ENCODE peak calls at places on chromosome 10, in six cellular contexts. J is NCI-H1105 treated with DMSO at 0.1 percent for 48 hours; M is stimulated activated CD4-positive, alpha-beta T cell treated with anti-CD3 and anti-CD28 coated beads, Interleukin-1b, Interleukin-23, amount 100 ng/mL, for 4 hours; P is testis; C is stimulated activated CD8-positive, alpha-beta memory T cell treated with anti-CD3 and anti-CD28 coated beads, Interleukin-15, amount 100 ng/mL, for 24 hours; S is activated CD4-positive, alpha-beta T cell treated with anti-CD3 and anti-CD28 coated beads, Interleukin-2, amount 10 ng/mL, durations not matched to agents 7 days and 5 days. R is an unnamed sample.

GRCh38 chr10:60314306-60314940 is 75.3 kb downstream of the ANK3 start:
- DNase-seq in C (no peak), M (no peak), P (no peak), J (no peak), S (no peak), R (peak; percentile 28)

GRCh38 chr10:100008142-100008522 is 1.6 kb downstream of the DNMBP start:
- DNase-seq in M (no peak), C (no peak), P (peak; percentile 42), J (no peak), S (no peak), R (peak; percentile 66)

GRCh38 chr10:128851726-128852125 is 615.3 kb upstream of the MGMT start:
- DNase-seq in J (no peak), C (no peak), S (no peak), M (no peak), P (no peak), R (no peak)

GRCh38 chr10:127813290-127813689 is 76.3 kb downstream of the FOXI2 start:
- DNase-seq in P (no peak), C (no peak), J (peak; percentile 1), S (no peak), M (no peak), R (no peak)

GRCh38 chr10:101611096-101611495 is 23.0 kb downstream of the DPCD start:
- DNase-seq in P (no peak), C (no peak), M (no peak), J (no peak), S (no peak), R (no peak)

GRCh38 chr10:103476046-103476768 is 2.8 kb downstream of the CALHM3 start:
- DNase-seq in C (no peak), M (no peak), P (peak; percentile 30), S (no peak), J (no peak), R (no peak)

GRCh38 chr10:91901784-91902677 is 7.3 kb downstream of the FGFBP3 start:
- DNase-seq in P (no peak), C (no peak), J (no peak), M (peak; percentile 53), S (peak; percentile 47), R (peak; percentile 79)

GRCh38 chr10:49359349-49360231 is 36.3 kb downstream of the DRGX start:
- DNase-seq in M (no peak), J (no peak), P (peak; percentile 43), S (no peak), C (no peak), R (peak; percentile 78)

GRCh38 chr10:95445837-95446347 is 115.3 kb downstream of the SORBS1 start:
- DNase-seq in J (peak; percentile 43), S (peak; percentile 54), M (peak; percentile 5), C (no peak), P (peak; percentile 44), R (peak; percentile 64)

GRCh38 chr10:13392701-13393100 is 44.6 kb upstream of the SEPHS1 start:
- DNase-seq in J (no peak), M (no peak), S (no peak), C (no peak), P (no peak), R (no peak)

GRCh38 chr10:22682237-22683192 is 31.9 kb downstream of the PIP4K2A start:
- DNase-seq in P (no peak), S (peak; percentile 80), M (peak; percentile 23), J (no peak), C (no peak), R (peak; percentile 7)

GRCh38 chr10:124174673-124175645 is 81.6 kb upstream of the CHST15 start:
- DNase-seq in S (no peak), J (no peak), M (no peak), C (no peak), P (no peak), R (peak; percentile 31)

GRCh38 chr10:132033632-132034031 is 32.1 kb upstream of the JAKMIP3 start:
- DNase-seq in C (no peak), P (no peak), S (no peak), M (no peak), J (no peak), R (no peak)

GRCh38 chr10:86500846-86501245 is 20.7 kb downstream of the WAPL start:
- DNase-seq in P (no peak), M (no peak), J (no peak), C (no peak), S (no peak), R (no peak)

GRCh38 chr10:14540611-14541010 is 209.9 kb upstream of the FRMD4A start:
- DNase-seq in S (no peak), P (no peak), C (no peak), M (no peak), J (no peak), R (no peak)

GRCh38 chr10:80596391-80597257 is 58.9 kb downstream of the SH2D4B start:
- DNase-seq in M (peak; percentile 18), J (no peak), P (peak; percentile 66), C (no peak), S (peak; percentile 47), R (peak; percentile 11)

GRCh38 chr10:269440-270074 is 134.3 kb downstream of the ZMYND11 start:
- DNase-seq in P (no peak), M (no peak), C (no peak), J (no peak), S (no peak), R (no peak)

GRCh38 chr10:85918371-85918770 is 448.2 kb downstream of the GRID1 start:
- DNase-seq in C (no peak), J (no peak), P (no peak), M (no peak), S (no peak), R (no peak)

GRCh38 chr10:114940735-114941134 is 2.7 kb downstream of the TRUB1 start:
- DNase-seq in M (no peak), P (no peak), C (no peak), S (no peak), J (no peak), R (peak; percentile 15)

GRCh38 chr10:129448539-129448938 is 18.5 kb upstream of the MGMT start:
- DNase-seq in S (no peak), M (no peak), C (no peak), P (no peak), J (no peak), R (no peak)